ENCODE peak calls at places on chromosomes 11 and 22, in four cellular contexts. K is fibroblast of lung, M is HCT116, E is OCI-LY7. H is an unnamed sample. For H3K4me1, the result is how much of the 10 kb centered on the place peaks cover.

GRCh38 chr11:37533087-37533486 is 935.1 kb upstream of the RAG2 start:
- DNase-seq in E (no peak), K (no peak), M (no peak), H (no peak)

GRCh38 chr22:41469218-41469851 is 418 bp downstream of the ACO2 start:
- DNase-seq in K (no peak), E (peak), M (no peak), H (peak)

GRCh38 chr11:30936476-30936875 is 350.3 kb upstream of the MPPED2 start:
- DNase-seq in M (no peak), E (no peak), K (peak), H (no peak)

GRCh38 chr11:63560506-63561179 is 2.5 kb downstream of the PLAAT2 start:
- DNase-seq in K (no peak), M (no peak), E (no peak), H (no peak)

GRCh38 chr11:50070389-50070788 is 37.7 kb downstream of the OR4C45 start:
- DNase-seq in K (no peak), M (no peak), E (no peak), H (no peak)

GRCh38 chr22:24134090-24134846 is 47.0 kb upstream of the SUSD2 start:
- DNase-seq in E (no peak), M (no peak), K (peak), H (peak)

GRCh38 chr11:120785576-120785975 is 238.3 kb upstream of the TBCEL start:
- DNase-seq in K (no peak), M (no peak), E (no peak), H (no peak)

GRCh38 chr11:110329441-110329840 is 33.0 kb upstream of the RDX start:
- DNase-seq in K (no peak), E (peak), M (no peak), H (no peak)

GRCh38 chr22:17407643-17408042 is 38.4 kb downstream of the CECR2 start:
- DNase-seq in M (no peak), E (no peak), K (no peak), H (no peak)

GRCh38 chr22:24037851-24038765 is 27.0 kb downstream of the CABIN1 start:
- DNase-seq in K (no peak), E (no peak), M (no peak), H (no peak)

GRCh38 chr11:57597461-57597892 is at the start of gene SERPING1:
- DNase-seq in E (no peak), K (no peak), M (no peak), H (no peak)

GRCh38 chr11:2098691-2099522 is 40.3 kb downstream of the IGF2 start:
- DNase-seq in E (no peak), K (no peak), M (no peak), H (no peak)

GRCh38 chr11:72629266-72629665 is 45.0 kb downstream of the PDE2A start:
- DNase-seq in K (no peak), E (no peak), M (no peak), H (no peak)

GRCh38 chr11:103737791-103738190 is 298.6 kb upstream of the DDI1 start:
- DNase-seq in K (peak), M (no peak), E (no peak), H (peak)

GRCh38 chr11:133803026-133803425 is 42.3 kb downstream of the SPATA19 start:
- DNase-seq in K (peak), M (no peak), E (no peak), H (no peak)

GRCh38 chr11:122209619-122210377 is 93.8 kb upstream of the BLID start:
- DNase-seq in K (peak), M (no peak), E (no peak), H (no peak)

GRCh38 chr11:67632175-67632981 is 2.6 kb upstream of the NUDT8 start:
- DNase-seq in K (no peak), E (no peak), M (no peak), H (no peak)

GRCh38 chr11:10476927-10477689 is 22.0 kb downstream of the AMPD3 start:
- DNase-seq in E (no peak), M (no peak), K (no peak), H (no peak)

GRCh38 chr11:75031224-75031753 is 42.6 kb downstream of the NEU3 start:
- DNase-seq in E (no peak), K (peak), M (no peak), H (no peak)

GRCh38 chr11:36564376-36565032 is 3.3 kb upstream of the RAG1 start:
- DNase-seq in E (peak), K (peak), M (peak), H (peak)

GRCh38 chr11:99327527-99327926 is 306.8 kb downstream of the CNTN5 start:
- DNase-seq in K (no peak), E (no peak), M (no peak), H (no peak)

GRCh38 chr11:45889966-45890365 is 4.5 kb downstream of the MAPK8IP1 start:
- DNase-seq in M (no peak), K (no peak), E (no peak), H (no peak)

GRCh38 chr11:114819028-114819427 is 140.7 kb downstream of the NXPE2 start:
- DNase-seq in E (no peak), K (peak), M (no peak), H (no peak)

GRCh38 chr11:27673979-27674663 is 26.1 kb downstream of the BDNF start:
- DNase-seq in M (no peak), K (no peak), E (no peak), H (no peak)

GRCh38 chr11:120929664-120930154 is 94.2 kb upstream of the TBCEL start:
- DNase-seq in M (peak), K (peak), E (peak), H (peak)

GRCh38 chr11:57417056-57417455 is 9.9 kb downstream of the SLC43A3 start:
- DNase-seq in M (no peak), K (peak), E (no peak), H (no peak)

GRCh38 chr22:28855355-28856094 is 27.8 kb upstream of the ZNRF3 start:
- DNase-seq in K (peak), M (peak), E (peak), H (peak)

GRCh38 chr22:23074451-23074850 is 4.1 kb downstream of the GNAZ start:
- DNase-seq in E (no peak), M (no peak), K (no peak), H (no peak)

GRCh38 chr22:23772315-23773246 is at the start of gene MMP11:
- DNase-seq in K (peak), E (peak), M (no peak), H (peak)

GRCh38 chr11:2797741-2798361 is 87.7 kb downstream of the CDKN1C start:
- DNase-seq in E (no peak), M (no peak), K (no peak), H (no peak)

GRCh38 chr11:86134580-86135318 is 65.9 kb upstream of the PICALM start:
- DNase-seq in E (no peak), M (no peak), K (no peak), H (no peak)

GRCh38 chr22:37416806-37417205 is 10.5 kb downstream of the ELFN2 start:
- DNase-seq in M (no peak), E (no peak), K (no peak), H (peak)

GRCh38 chr22:18156878-18157713 is 7.1 kb downstream of the USP18 start:
- DNase-seq in E (peak), M (peak), K (peak), H (peak)

GRCh38 chr11:19076744-19077589 is 16.4 kb upstream of the MRGPRX2 start:
- DNase-seq in K (peak), M (peak), E (peak), H (peak)

GRCh38 chr11:17655682-17656081 is 63.7 kb upstream of the MYOD1 start:
- DNase-seq in M (no peak), E (no peak), K (no peak), H (no peak)

GRCh38 chr11:35917676-35918075 is 26.2 kb upstream of the LDLRAD3 start:
- DNase-seq in K (no peak), M (no peak), E (no peak), H (no peak)

GRCh38 chr11:79414644-79415317 is 26.0 kb downstream of the TENM4 start:
- DNase-seq in M (no peak), E (no peak), K (peak), H (no peak)

GRCh38 chr11:12692238-12693074 is 18.2 kb downstream of the TEAD1 start:
- DNase-seq in M (peak), K (peak), E (no peak), H (peak)
- H3K4me1 ChIP-seq in M (half or more), K (half or more), E (half or more), H (half or more)

DNA sequence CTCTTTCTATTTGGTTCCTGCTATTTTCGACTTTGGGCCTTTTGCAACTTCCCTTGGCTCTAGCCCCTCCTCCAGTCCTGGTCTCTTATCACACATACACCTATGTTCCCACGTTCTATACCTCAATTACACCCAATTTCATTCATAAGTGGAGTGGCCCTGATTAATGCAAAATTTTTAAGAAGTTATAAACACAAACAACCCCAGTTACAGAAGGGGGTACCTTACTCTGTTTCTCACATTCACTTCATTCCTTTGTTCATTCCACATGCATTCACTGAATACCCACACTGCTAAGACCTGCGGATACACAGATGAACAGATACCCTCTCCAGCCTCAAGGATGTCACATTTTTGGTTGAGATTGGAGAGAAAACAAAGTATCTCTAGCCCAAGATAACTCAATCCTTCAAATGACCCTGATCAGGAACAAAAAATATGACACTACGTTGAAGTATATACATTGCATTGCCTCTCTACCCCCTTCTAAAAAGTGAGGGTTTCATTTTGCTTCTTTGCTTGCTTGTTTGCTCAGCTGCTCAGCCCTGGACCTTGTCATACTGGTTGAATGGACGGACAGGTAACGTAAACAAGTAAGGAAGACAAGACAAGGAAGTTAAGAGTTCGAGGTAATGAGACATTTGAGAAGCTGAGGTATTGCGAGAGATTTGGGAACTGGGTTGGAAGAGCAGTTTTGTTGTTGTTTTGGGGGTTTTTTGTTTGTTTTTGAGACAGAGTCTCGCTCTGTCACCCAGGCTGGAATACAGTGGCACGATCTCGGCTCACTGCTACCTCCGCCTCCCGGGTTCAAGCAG is 3.6 kb upstream of the VPS37C start:
- DNase-seq in E (no peak), M (no peak), K (no peak), H (no peak)
- H3K4me3 ChIP-seq in E (no peak), M (no peak), K (no peak), H (no peak)

GRCh38 chr22:45535400-45535799 is 32.7 kb downstream of the FBLN1 start:
- DNase-seq in M (no peak), E (no peak), K (no peak), H (no peak)

GRCh38 chr22:45534339-45535192 is 31.9 kb downstream of the FBLN1 start:
- DNase-seq in K (peak), E (no peak), M (no peak), H (no peak)

GRCh38 chr22:45538284-45538683 is 35.6 kb downstream of the FBLN1 start:
- DNase-seq in E (no peak), M (no peak), K (no peak), H (no peak)

GRCh38 chr22:45540122-45540521 is 37.4 kb downstream of the FBLN1 start:
- DNase-seq in K (no peak), E (no peak), M (no peak), H (no peak)

GRCh38 chr22:45537734-45538181 is 35.1 kb downstream of the FBLN1 start:
- DNase-seq in K (peak), M (no peak), E (no peak), H (no peak)
- H3K4me2 ChIP-seq in K (peak), M (no peak), E (no peak), H (no peak)

DNA sequence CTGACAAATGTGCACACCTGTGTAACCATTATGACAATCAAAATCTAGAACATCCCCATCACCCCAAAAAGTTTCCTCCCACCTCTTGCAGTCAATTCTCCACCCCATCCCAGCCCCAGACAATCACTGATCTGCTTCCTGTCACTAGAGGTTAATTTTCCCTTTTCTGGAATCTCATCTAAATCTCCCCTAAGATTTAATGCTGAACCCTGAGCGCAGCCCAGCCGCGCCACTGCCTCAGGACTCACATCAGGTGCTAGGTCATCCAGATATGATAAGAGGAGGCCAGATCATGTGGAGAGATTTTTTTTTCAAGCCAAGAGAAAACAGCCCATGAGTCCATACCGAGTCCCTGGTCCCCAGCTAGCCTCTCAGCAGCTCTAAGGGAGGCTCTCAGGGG is 4.3 kb upstream of the TMPRSS13 start:
- DNase-seq in K (no peak), E (no peak), M (no peak), H (no peak)
- H3K4me1 ChIP-seq in K (under half), E (under half), M (under half), H (under half)

GRCh38 chr11:47675851-47676250 is 33.5 kb upstream of the MTCH2 start:
- DNase-seq in E (no peak), M (no peak), K (no peak), H (no peak)
- H3K4me3 ChIP-seq in E (no peak), M (no peak), K (no peak), H (no peak)

GRCh38 chr22:50261615-50262459 is at the start of gene MAPK12:
- DNase-seq in K (peak), M (no peak), E (peak), H (peak)
- H3K4me2 ChIP-seq in K (peak), M (peak), E (peak), H (peak)

GRCh38 chr11:126115820-126116319 is 53.2 kb upstream of the CDON start:
- DNase-seq in K (peak), E (no peak), M (peak), H (peak)
- H3K4me1 ChIP-seq in K (under half), E (under half), M (under half), H (under half)